ENCODE peak calls at places on chromosomes 6 and 20, in seven cellular contexts. B is left ventricle myocardium inferior; N is BJ; V is tibial artery; Z is CD4-positive, alpha-beta T cell; H is WTC11; R is RWPE1. C is an unnamed sample.

GRCh38 chr6:129695373-129696027 is 14.5 kb downstream of the ARHGAP18 start:
- DNase-seq in B (no peak), N (no peak), V (no peak), Z (no peak), H (no peak), R (no peak), C (no peak)

GRCh38 chr6:37954791-37955190 is 135.3 kb downstream of the ZFAND3 start:
- DNase-seq in B (no peak), N (no peak), V (no peak), Z (no peak), H (no peak), R (no peak), C (no peak)

GRCh38 chr20:24236204-24236603 is 233.2 kb upstream of the SYNDIG1 start:
- DNase-seq in B (no peak), N (no peak), V (no peak), Z (no peak), H (no peak), R (no peak), C (no peak)

GRCh38 chr6:13577926-13578325 is 3.5 kb downstream of the SIRT5 start:
- DNase-seq in B (no peak), N (no peak), V (no peak), Z (no peak), H (no peak), R (no peak), C (no peak)

GRCh38 chr6:707576-708236 is 14.8 kb upstream of the EXOC2 start:
- DNase-seq in B (no peak), N (no peak), V (no peak), Z (no peak), H (no peak), R (no peak), C (no peak)

GRCh38 chr6:13741358-13741757 is 29.7 kb upstream of the RANBP9 start:
- DNase-seq in B (no peak), N (no peak), V (no peak), Z (no peak), H (no peak), R (no peak), C (no peak)

GRCh38 chr6:158799051-158799792 is 19.9 kb downstream of the EZR start:
- DNase-seq in B (no peak), N (no peak), V (no peak), Z (no peak), H (no peak), R (no peak), C (no peak)

GRCh38 chr6:34526992-34527728 is 29.0 kb downstream of the SPDEF start:
- DNase-seq in B (peak; percentile 96), N (peak; percentile 17), V (peak; percentile 93), Z (peak; percentile 97), H (peak; percentile 96), R (peak; percentile 95), C (peak; percentile 97)

GRCh38 chr6:12071064-12071615 is 59.0 kb downstream of the HIVEP1 start:
- DNase-seq in B (no peak), N (no peak), V (no peak), Z (no peak), H (no peak), R (no peak), C (no peak)

GRCh38 chr6:137248702-137249101 is 29.5 kb upstream of the IFNGR1 start:
- DNase-seq in B (no peak), N (no peak), V (peak; percentile 24), Z (no peak), H (no peak), R (no peak), C (no peak)

GRCh38 chr20:1722513-1723050 is 65.0 kb upstream of the SIRPG start:
- DNase-seq in B (no peak), N (no peak), V (no peak), Z (no peak), H (no peak), R (no peak), C (no peak)

GRCh38 chr6:137115653-137116052 is 57.8 kb downstream of the IL22RA2 start:
- DNase-seq in B (no peak), N (no peak), V (no peak), Z (no peak), H (no peak), R (no peak), C (no peak)

GRCh38 chr6:52554684-52555280 is 22.1 kb downstream of the TRAM2 start:
- DNase-seq in B (no peak), N (no peak), V (no peak), Z (no peak), H (no peak), R (no peak), C (no peak)

GRCh38 chr6:15897063-15897934 is 231.6 kb upstream of the MYLIP start:
- DNase-seq in B (peak; percentile 19), N (no peak), V (peak; percentile 47), Z (no peak), H (no peak), R (no peak), C (no peak)

GRCh38 chr6:20092071-20092566 is 120.2 kb downstream of the MBOAT1 start:
- DNase-seq in B (no peak), N (peak; percentile 13), V (no peak), Z (no peak), H (no peak), R (peak; percentile 19), C (peak; percentile 24)

GRCh38 chr6:20211037-20211940 is 980 bp downstream of the MBOAT1 start:
- DNase-seq in B (no peak), N (no peak), V (no peak), Z (no peak), H (peak; percentile 25), R (peak; percentile 70), C (no peak)

GRCh38 chr20:22691369-22692118 is 107.2 kb upstream of the FOXA2 start:
- DNase-seq in B (peak; percentile 71), N (no peak), V (peak; percentile 75), Z (peak; percentile 8), H (peak; percentile 80), R (peak; percentile 88), C (peak; percentile 77)

GRCh38 chr6:69216127-69216526 is 580.7 kb downstream of the LMBRD1 start:
- DNase-seq in B (no peak), N (no peak), V (no peak), Z (no peak), H (no peak), R (no peak), C (no peak)

GRCh38 chr6:135195522-135195921 is 14.4 kb downstream of the MYB start:
- DNase-seq in B (no peak), N (no peak), V (no peak), Z (no peak), H (no peak), R (no peak), C (no peak)

GRCh38 chr6:125301435-125302391 is at the start of gene HDDC2:
- DNase-seq in B (peak; percentile 83), N (no peak), V (peak; percentile 59), Z (no peak), H (peak; percentile 75), R (peak; percentile 62), C (peak; percentile 93)

GRCh38 chr6:70371454-70372105 is 41.7 kb upstream of the FAM135A start:
- DNase-seq in B (no peak), N (peak; percentile 16), V (no peak), Z (no peak), H (no peak), R (peak; percentile 58), C (no peak)

GRCh38 chr6:168415993-168416530 is 24.9 kb upstream of the SMOC2 start:
- DNase-seq in B (no peak), N (no peak), V (no peak), Z (no peak), H (no peak), R (no peak), C (no peak)

DNA sequence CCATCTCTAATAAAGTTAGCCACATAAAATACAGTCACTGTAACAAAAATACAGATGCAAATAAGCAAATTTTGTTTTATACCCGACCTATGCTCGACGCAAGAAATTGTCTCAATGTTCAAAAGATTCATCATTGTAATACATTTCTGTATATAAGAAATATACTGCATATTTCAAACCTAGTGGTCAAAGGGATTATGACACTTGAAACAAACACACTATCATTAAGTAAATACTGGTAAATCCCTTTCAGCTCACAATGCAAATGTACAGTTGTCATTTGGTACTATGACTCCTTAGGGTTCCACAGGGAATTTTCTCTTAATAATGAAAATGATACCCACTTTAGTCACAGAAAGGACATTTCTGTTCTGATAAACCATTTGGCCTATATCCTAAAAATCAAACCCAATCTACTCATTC is 2.2 kb downstream of the HIVEP2 start:
- DNase-seq in B (no peak), N (no peak), V (no peak), Z (no peak), H (no peak), R (peak; percentile 22), C (no peak)
- TF ChIP-seq CTCF in B (peak; percentile 69), N (peak; percentile 42), V (peak; percentile 46), Z (peak; percentile 74), H (peak; percentile 16), R (peak; percentile 54), C (peak; percentile 84)

DNA sequence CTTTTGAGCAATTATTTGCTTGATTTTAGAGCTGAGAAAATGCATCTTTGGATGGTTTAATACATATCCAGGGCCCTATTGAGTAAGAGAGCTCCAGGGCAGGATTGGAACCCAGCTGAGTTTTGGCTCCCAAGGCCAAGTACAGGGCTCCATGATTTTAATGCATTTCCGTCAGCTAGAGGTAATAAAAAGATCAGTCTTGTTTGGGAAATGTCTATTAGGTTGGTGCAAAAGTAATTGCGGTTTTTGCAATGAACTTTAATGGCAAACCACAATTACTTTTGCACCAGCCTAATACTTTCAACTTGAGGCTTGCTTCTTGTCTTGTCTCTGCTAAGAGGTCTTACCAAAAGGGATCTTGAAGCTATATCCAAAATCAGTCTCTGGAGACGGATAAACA is 29.4 kb upstream of the CDH4 start:
- DNase-seq in B (no peak), N (no peak), V (no peak), Z (no peak), H (no peak), R (no peak), C (no peak)
- TF ChIP-seq CTCF in B (no peak), N (no peak), V (no peak), Z (no peak), H (no peak), R (no peak), C (no peak)

DNA sequence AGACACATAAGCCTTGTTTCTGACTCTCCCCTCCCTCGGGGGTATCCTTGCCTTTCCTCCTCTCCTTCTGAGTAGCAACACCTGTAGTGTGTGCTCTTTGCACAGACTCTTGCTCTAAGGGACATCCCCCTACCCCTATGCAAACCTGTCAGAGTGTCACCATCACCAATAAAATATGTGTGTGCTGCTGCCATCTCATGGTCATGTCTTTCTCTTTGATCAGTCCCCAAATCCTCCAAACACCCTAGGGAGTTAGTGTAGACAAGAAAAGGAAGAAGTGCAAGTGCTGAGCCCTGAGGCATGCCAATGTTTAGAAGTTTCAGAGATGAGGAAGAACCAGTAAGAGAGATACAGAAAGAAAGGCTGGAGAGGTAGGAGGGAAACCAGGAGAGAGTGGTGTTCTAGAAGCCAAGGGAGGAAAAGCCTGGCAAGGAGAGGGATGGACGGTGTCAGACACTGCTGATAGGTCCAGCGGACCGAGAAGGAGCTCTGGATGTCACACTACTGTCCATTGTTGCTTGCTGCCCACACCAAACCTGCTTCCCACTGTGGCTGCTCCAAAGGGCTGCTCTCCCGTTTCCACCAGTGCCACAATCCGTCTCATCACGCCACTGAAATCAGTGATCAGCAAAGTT is 16.4 kb downstream of the TRMT6 start:
- DNase-seq in B (no peak), N (no peak), V (no peak), Z (no peak), H (no peak), R (peak; percentile 36), C (no peak)
- TF ChIP-seq CTCF in B (peak; percentile 55), N (no peak), V (no peak), Z (no peak), H (no peak), R (peak; percentile 38), C (no peak)

DNA sequence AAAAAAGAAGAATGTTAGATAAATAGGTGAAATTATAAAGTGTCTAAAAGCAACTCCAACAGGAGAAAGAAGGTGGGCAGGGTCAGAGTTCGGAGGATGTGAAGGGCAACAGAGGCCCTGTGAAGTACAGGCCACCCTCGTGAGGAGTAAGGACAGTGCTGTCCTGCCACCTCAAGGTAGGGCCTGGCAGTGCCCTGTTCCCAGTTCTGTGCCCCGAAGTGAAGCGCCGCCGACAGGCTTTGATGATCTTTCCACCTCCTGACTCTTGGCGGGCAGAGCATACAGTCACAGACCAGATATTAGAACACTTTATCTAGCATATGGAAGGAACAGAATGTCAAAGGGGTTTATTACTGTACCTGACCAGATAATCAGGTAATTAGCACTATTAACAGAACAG is 75.8 kb downstream of the GJA10 start:
- DNase-seq in B (peak; percentile 20), N (no peak), V (no peak), Z (no peak), H (no peak), R (no peak), C (no peak)
- TF ChIP-seq CTCF in B (no peak), N (no peak), V (no peak), Z (no peak), H (no peak), R (no peak), C (no peak)

C was measured in endothelial cell.